ENCODE peak calls at places on chromosomes 3 and 15, in four cellular contexts. H, T, N and L are unnamed samples.

GRCh38 chr3:167740961-167741587 is 5.6 kb downstream of the SERPINI1 start:
- DNase-seq in H (no peak), T (peak; percentile 42), N (no peak), L (peak; percentile 74)

GRCh38 chr3:136277634-136278033 is 27.5 kb downstream of the PCCB start:
- DNase-seq in H (no peak), T (no peak), N (peak; percentile 64), L (peak; percentile 75)

GRCh38 chr3:49171775-49172500 is 540 bp downstream of the KLHDC8B start:
- DNase-seq in H (no peak), T (no peak), N (no peak), L (no peak)

GRCh38 chr15:43246261-43246764 is 20.4 kb downstream of the TGM5 start:
- DNase-seq in H (no peak), T (no peak), N (no peak), L (no peak)

GRCh38 chr3:100709840-100710235 is 544 bp downstream of the TFG start:
- DNase-seq in H (peak; percentile 66), T (peak; percentile 20), N (peak; percentile 66), L (peak; percentile 81)

GRCh38 chr15:30788595-30788994 is 115.1 kb upstream of the FAN1 start:
- DNase-seq in H (no peak), T (no peak), N (no peak), L (no peak)

GRCh38 chr3:150146891-150147761 is 176.4 kb upstream of the PFN2 start:
- DNase-seq in H (no peak), T (peak; percentile 98), N (no peak), L (no peak)

GRCh38 chr3:57179580-57180410 is 14.6 kb upstream of the IL17RD start:
- DNase-seq in H (no peak), T (peak; percentile 26), N (no peak), L (peak; percentile 59)

GRCh38 chr15:100733786-100734185 is 131.4 kb downstream of the ASB7 start:
- DNase-seq in H (no peak), T (peak; percentile 77), N (no peak), L (no peak)

GRCh38 chr15:40054746-40055575 is 16.0 kb upstream of the SRP14 start:
- DNase-seq in H (no peak), T (peak; percentile 82), N (no peak), L (no peak)

GRCh38 chr3:30774062-30774461 is 120.4 kb downstream of the GADL1 start:
- DNase-seq in H (no peak), T (no peak), N (no peak), L (no peak)

GRCh38 chr3:21621396-21621695 is 129.7 kb downstream of the ZNF385D start:
- DNase-seq in H (no peak), T (peak; percentile 22), N (no peak), L (peak; percentile 39)

GRCh38 chr3:179885950-179886349 is 150.8 kb downstream of the PEX5L start:
- DNase-seq in H (no peak), T (no peak), N (no peak), L (no peak)

GRCh38 chr3:46406786-46407611 is at the start of the genes CCR5AS and CCRL2:
- DNase-seq in H (no peak), T (peak; percentile 69), N (no peak), L (peak; percentile 32)

GRCh38 chr3:141845407-141846049 is 30.9 kb upstream of the ATP1B3 start:
- DNase-seq in H (no peak), T (no peak), N (peak; percentile 53), L (peak; percentile 44)

GRCh38 chr3:78878011-78878410 is 889.8 kb downstream of the ROBO1 start:
- DNase-seq in H (no peak), T (peak; percentile 80), N (no peak), L (no peak)

GRCh38 chr15:82183121-82184031 is 79.2 kb downstream of the EFL1 start:
- DNase-seq in H (no peak), T (peak; percentile 96), N (no peak), L (no peak)

GRCh38 chr15:70376929-70377691 is 279.4 kb upstream of the TLE3 start:
- DNase-seq in H (no peak), T (peak; percentile 2), N (peak; percentile 57), L (peak; percentile 50)

GRCh38 chr15:78037328-78037727 is 40.2 kb downstream of the TBC1D2B start:
- DNase-seq in H (no peak), T (no peak), N (no peak), L (no peak)

GRCh38 chr3:134366928-134367352 is 7.3 kb downstream of the AMOTL2 start:
- DNase-seq in H (no peak), T (no peak), N (no peak), L (no peak)

GRCh38 chr3:122825460-122825859 is 30.6 kb downstream of the SLC49A4 start:
- DNase-seq in H (no peak), T (no peak), N (no peak), L (no peak)

GRCh38 chr3:33064929-33065328 is 32.0 kb downstream of the GLB1 start:
- DNase-seq in H (no peak), T (no peak), N (no peak), L (no peak)

GRCh38 chr3:4447600-4448561 is 19.2 kb downstream of the SUMF1 start:
- DNase-seq in H (no peak), T (no peak), N (no peak), L (no peak)

GRCh38 chr3:184582583-184582982 is 21.0 kb downstream of the EPHB3 start:
- DNase-seq in H (no peak), T (no peak), N (peak; percentile 72), L (peak; percentile 95)

GRCh38 chr15:77402740-77403379 is 17.0 kb downstream of the PEAK1 start:
- DNase-seq in H (no peak), T (peak; percentile 90), N (no peak), L (no peak)

GRCh38 chr3:105747056-105747455 is 121.8 kb downstream of the CBLB start:
- DNase-seq in H (no peak), T (peak; percentile 44), N (no peak), L (peak; percentile 8)

GRCh38 chr3:182544542-182544941 is 248.8 kb upstream of the ATP11B start:
- DNase-seq in H (no peak), T (no peak), N (no peak), L (no peak)

GRCh38 chr15:47577476-47577875 is 139.8 kb upstream of the SEMA6D start:
- DNase-seq in H (no peak), T (no peak), N (no peak), L (no peak)

GRCh38 chr3:47159153-47159552 is 4.8 kb downstream of the SETD2 start:
- DNase-seq in H (no peak), T (no peak), N (no peak), L (no peak)

GRCh38 chr15:70701891-70702568 is 61.3 kb downstream of the UACA start:
- DNase-seq in H (no peak), T (peak; percentile 76), N (no peak), L (peak; percentile 57)

GRCh38 chr15:34621675-34622074 is 38.2 kb upstream of the GOLGA8B start:
- DNase-seq in H (no peak), T (peak; percentile 58), N (no peak), L (no peak)

GRCh38 chr3:188286087-188286513 is 132.1 kb downstream of the LPP start:
- DNase-seq in H (no peak), T (peak; percentile 100), N (no peak), L (no peak)

GRCh38 chr15:26048669-26049068 is 185.5 kb upstream of the ATP10A start:
- DNase-seq in H (no peak), T (no peak), N (no peak), L (no peak)

GRCh38 chr15:33234019-33234418 is 39.5 kb upstream of the FMN1 start:
- DNase-seq in H (peak; percentile 31), T (peak; percentile 45), N (no peak), L (peak; percentile 74)

GRCh38 chr3:120852412-120852811 is 55.6 kb upstream of the STXBP5L start:
- DNase-seq in H (no peak), T (no peak), N (no peak), L (peak; percentile 53)

GRCh38 chr15:45450468-45450867 is 72.1 kb downstream of the SLC30A4 start:
- DNase-seq in H (no peak), T (no peak), N (no peak), L (no peak)
- H3K4me3 ChIP-seq in H (no peak overlapping the region), T (no peak overlapping the region), N (no peak overlapping the region), L (no peak overlapping the region)

GRCh38 chr3:82581350-82581749 is 819.9 kb upstream of the GBE1 start:
- DNase-seq in H (no peak), T (no peak), N (no peak), L (peak; percentile 13)
- H3K36me3 ChIP-seq in H (no peaks in the 10 kb centered on the region), T (no peaks in the 10 kb centered on the region), N (no peaks in the 10 kb centered on the region), L (no peaks in the 10 kb centered on the region)

GRCh38 chr3:171776839-171777607 is 33.3 kb downstream of the PLD1 start:
- DNase-seq in H (no peak), T (no peak), N (no peak), L (peak; percentile 40)
- H3K18ac ChIP-seq in H (no peak overlapping the region), T (no peak overlapping the region), N (no peak overlapping the region), L (peak overlapping the region; percentile 39)

GRCh38 chr3:127698264-127699097 is 25.7 kb downstream of the ABTB1 start:
- DNase-seq in H (no peak), T (no peak), N (no peak), L (no peak)
- H3K4me3 ChIP-seq in H (no peak overlapping the region), T (no peak overlapping the region), N (no peak overlapping the region), L (no peak overlapping the region)